ENCODE peak calls at places on chromosomes 12 and 14, in five cellular contexts. C is tibial nerve, I is GM10248, Q is neural progenitor cell, L is HCT116. K is an unnamed sample.

GRCh38 chr12:32418903-32419519 is 19.7 kb downstream of the FGD4 start:
- DNase-seq in I (no peak), C (no peak), L (no peak), Q (peak; percentile 11), K (no peak)

GRCh38 chr14:30243805-30244204 is 315.2 kb upstream of the G2E3 start:
- DNase-seq in Q (no peak), I (no peak), C (no peak), L (no peak), K (no peak)

GRCh38 chr12:81077329-81077685 is 572 bp upstream of the ACSS3 start:
- DNase-seq in I (no peak), Q (peak; percentile 80), L (no peak), C (no peak), K (no peak)

GRCh38 chr14:100523536-100524025 is 63.6 kb downstream of the BEGAIN start:
- DNase-seq in C (no peak), Q (no peak), L (no peak), I (no peak), K (no peak)

GRCh38 chr12:104599985-104600712 is 143.4 kb downstream of the CHST11 start:
- DNase-seq in I (no peak), Q (no peak), L (no peak), C (no peak), K (no peak)

GRCh38 chr12:98745578-98746391 is 100.7 kb downstream of the APAF1 start:
- DNase-seq in C (no peak), L (no peak), I (peak; percentile 26), Q (peak; percentile 26), K (peak; percentile 30)

GRCh38 chr12:32669584-32669983 is 9.5 kb upstream of the DNM1L start:
- DNase-seq in I (no peak), C (no peak), Q (no peak), L (no peak), K (no peak)

GRCh38 chr14:87131879-87132278 is 861.1 kb downstream of the GALC start:
- DNase-seq in C (no peak), I (no peak), Q (no peak), L (no peak), K (no peak)

GRCh38 chr12:80778005-80778541 is 61.4 kb downstream of the MYF5 start:
- DNase-seq in L (peak; percentile 53), I (peak; percentile 59), Q (no peak), C (peak; percentile 15), K (peak; percentile 44)

GRCh38 chr14:34833545-34834523 is 41.3 kb downstream of the BAZ1A start:
- DNase-seq in I (peak; percentile 22), L (no peak), C (no peak), Q (no peak), K (no peak)

GRCh38 chr12:52062167-52063080 is 7.4 kb upstream of the ATG101 start:
- DNase-seq in L (no peak), Q (no peak), I (no peak), C (no peak), K (no peak)

GRCh38 chr14:99065551-99065950 is 206.4 kb downstream of the BCL11B start:
- DNase-seq in L (no peak), I (no peak), Q (no peak), C (no peak), K (no peak)

GRCh38 chr12:2284857-2285256 is 232.1 kb downstream of the CACNA1C start:
- DNase-seq in Q (peak; percentile 87), L (peak; percentile 37), I (peak; percentile 39), C (peak; percentile 52), K (peak; percentile 49)

GRCh38 chr12:47808574-47809380 is 10.9 kb downstream of the HDAC7 start:
- DNase-seq in I (no peak), C (no peak), L (no peak), Q (peak; percentile 20), K (no peak)

GRCh38 chr14:87002831-87003230 is 990.2 kb downstream of the GALC start:
- DNase-seq in L (no peak), I (no peak), Q (no peak), C (no peak), K (no peak)

GRCh38 chr14:77033622-77034521 is 5.4 kb upstream of the IRF2BPL start:
- DNase-seq in I (peak; percentile 86), C (peak; percentile 72), Q (peak; percentile 91), L (no peak), K (peak; percentile 90)

GRCh38 chr12:77685112-77685511 is 145.6 kb upstream of the NAV3 start:
- DNase-seq in I (peak; percentile 18), Q (peak; percentile 85), L (peak; percentile 71), C (peak; percentile 40), K (peak; percentile 7)

GRCh38 chr14:35215110-35215872 is 76.9 kb upstream of the PSMA6 start:
- DNase-seq in C (no peak), I (peak; percentile 35), Q (peak; percentile 50), L (peak; percentile 38), K (peak; percentile 32)

GRCh38 chr12:18400186-18400585 is 138.9 kb downstream of the PIK3C2G start:
- DNase-seq in L (no peak), C (no peak), I (no peak), Q (no peak), K (no peak)

GRCh38 chr12:11980133-11980532 is 90.6 kb upstream of the BCL2L14 start:
- DNase-seq in C (no peak), I (no peak), L (no peak), Q (no peak), K (no peak)

GRCh38 chr12:91994208-91994797 is 151.3 kb downstream of the BTG1 start:
- DNase-seq in Q (no peak), C (no peak), L (no peak), I (no peak), K (no peak)

GRCh38 chr12:83763425-83763824 is 1076.7 kb downstream of the TMTC2 start:
- DNase-seq in L (no peak), C (no peak), Q (no peak), I (no peak), K (no peak)

GRCh38 chr14:104249706-104250105 is 111.3 kb downstream of the KIF26A start:
- DNase-seq in C (no peak), L (no peak), Q (no peak), I (no peak), K (no peak)

GRCh38 chr12:31715283-31715825 is 13.5 kb downstream of the AMN1 start:
- DNase-seq in L (no peak), I (peak; percentile 49), C (no peak), Q (no peak), K (peak; percentile 58)

GRCh38 chr12:18552829-18553228 is 185.0 kb downstream of the PLCZ1 start:
- DNase-seq in L (no peak), Q (peak; percentile 10), C (no peak), I (no peak), K (no peak)

GRCh38 chr12:9388379-9388778 is 180.2 kb upstream of the PZP start:
- DNase-seq in L (no peak), I (no peak), Q (no peak), C (no peak), K (no peak)

DNA sequence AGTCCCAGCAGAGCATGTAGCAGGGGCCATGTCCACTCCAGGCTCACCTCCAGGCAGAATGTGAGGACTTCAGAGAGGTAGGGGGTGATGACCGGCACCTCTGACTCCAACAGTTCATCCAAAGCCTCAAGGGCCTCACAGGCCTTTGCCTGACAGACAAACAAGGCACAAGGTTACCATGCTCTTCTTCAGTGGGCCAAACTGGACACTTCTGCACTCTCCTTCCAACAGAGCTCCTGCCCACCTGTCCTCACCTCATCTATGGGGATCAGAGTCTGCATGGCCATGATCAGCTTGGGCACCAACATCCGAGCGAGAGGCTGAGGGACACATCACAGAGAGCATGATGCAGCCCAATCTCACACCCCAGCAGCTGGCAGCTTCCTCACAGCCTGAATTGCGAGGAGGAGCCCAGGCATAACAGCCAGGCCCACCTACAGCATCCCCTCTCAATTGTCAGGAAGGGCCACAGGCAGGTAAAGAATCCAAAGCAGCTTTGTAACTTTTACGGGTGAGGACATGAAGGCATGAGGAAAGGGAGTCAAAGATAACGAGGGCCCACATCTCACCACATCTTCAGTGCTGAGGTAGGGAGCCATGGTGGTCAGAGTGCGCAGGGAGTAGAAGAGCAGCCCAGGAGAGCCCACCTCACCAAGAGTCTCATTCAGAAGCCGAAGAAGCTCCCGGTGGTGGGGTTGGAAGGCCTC is 1.6 kb downstream of the IPO4 start:
- DNase-seq in Q (no peak), L (no peak), C (no peak), I (no peak), K (no peak)
- TF ChIP-seq CTCF in Q (no peak), L (no peak), C (no peak), I (no peak), K (no peak)

GRCh38 chr14:95998656-95999055 is 40.5 kb upstream of the C14orf132 start:
- DNase-seq in L (peak; percentile 16), C (no peak), Q (no peak), I (no peak), K (no peak)

GRCh38 chr14:96001866-96002510 is 37.2 kb upstream of the C14orf132 start:
- DNase-seq in L (no peak), I (no peak), Q (peak; percentile 52), C (no peak), K (no peak)

DNA sequence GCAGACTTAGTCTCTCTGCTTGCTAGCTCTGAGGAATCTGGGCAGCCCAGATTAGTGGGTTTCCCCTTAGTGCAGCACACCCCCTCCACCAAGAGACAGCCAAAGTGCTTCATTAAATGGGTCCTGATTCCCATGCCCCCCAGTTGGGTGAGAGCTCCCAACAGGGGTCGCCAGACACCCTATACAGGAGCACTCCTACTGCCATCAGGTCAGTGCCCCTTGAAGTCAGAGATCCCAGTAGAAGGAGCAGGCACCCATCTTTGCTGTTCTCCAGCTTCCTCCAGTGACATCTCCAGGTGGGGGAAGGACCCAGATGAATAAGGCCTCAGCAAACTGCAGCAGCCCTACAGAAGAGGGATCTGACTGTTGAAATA is 36.7 kb upstream of the C14orf132 start:
- DNase-seq in C (no peak), I (no peak), Q (no peak), L (no peak), K (no peak)
- TF ChIP-seq CTCF in C (no peak), I (no peak), Q (peak; percentile 3), L (no peak), K (no peak)

DNA sequence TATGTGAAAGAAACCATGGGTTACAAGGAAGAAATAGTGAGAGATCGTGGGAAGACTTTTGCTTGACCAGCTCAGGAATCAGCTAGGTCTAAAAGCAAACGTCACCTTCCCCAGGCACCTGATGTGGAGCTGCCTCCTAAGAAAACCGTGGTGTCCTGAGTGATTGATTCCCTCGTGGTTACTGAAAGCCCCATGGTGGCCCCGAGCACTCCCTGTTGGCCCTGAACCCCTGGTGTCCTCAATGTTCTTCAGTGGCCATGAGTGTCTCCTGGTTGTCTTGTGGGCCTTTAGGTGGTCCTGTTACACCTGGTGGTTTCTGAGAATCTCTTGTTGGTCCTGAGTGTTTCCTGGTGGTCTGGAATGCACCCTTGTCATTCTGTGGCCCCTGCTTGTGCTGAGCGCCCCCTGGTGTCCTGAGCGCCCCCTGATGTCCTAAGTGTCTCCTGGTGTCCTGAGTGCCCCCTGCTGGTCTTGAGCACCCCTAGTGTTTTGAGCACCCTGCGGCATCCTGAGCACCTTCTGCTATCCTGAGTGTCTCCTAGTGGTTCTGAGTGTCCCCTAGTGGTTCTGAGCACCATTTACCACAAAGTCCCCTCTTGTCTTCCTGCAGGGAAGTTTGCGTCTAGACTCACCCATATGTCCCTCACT is 518.7 kb downstream of the TMEM121 start:
- DNase-seq in C (no peak), I (peak; percentile 65), L (peak; percentile 36), Q (no peak), K (peak; percentile 35)
- TF ChIP-seq CTCF in C (peak; percentile 11), I (peak; percentile 82), L (peak; percentile 60), Q (no peak), K (peak; percentile 99)

GRCh38 chr14:61733972-61734371 is 28.2 kb upstream of the SNAPC1 start:
- DNase-seq in Q (no peak), I (no peak), L (no peak), C (no peak), K (no peak)

GRCh38 chr14:61736751-61737150 is 25.5 kb upstream of the SNAPC1 start:
- DNase-seq in L (no peak), I (no peak), Q (no peak), C (no peak), K (no peak)

GRCh38 chr14:61726772-61727658 is 31.7 kb downstream of the HIF1A start:
- DNase-seq in C (no peak), I (no peak), L (no peak), Q (no peak), K (no peak)

GRCh38 chr14:61730756-61731373 is 31.4 kb upstream of the SNAPC1 start:
- DNase-seq in L (no peak), C (no peak), Q (no peak), I (no peak), K (no peak)
- TF ChIP-seq CTCF in L (peak; percentile 41), C (peak; percentile 56), Q (peak; percentile 55), I (peak; percentile 42), K (peak; percentile 51)